ENCODE peak calls at places on chromosomes 12 and 14, in ten cellular contexts. J is dorsolateral prefrontal cortex, W is endothelial cell of umbilical vein, G is HepG2, U is right atrium auricular region, A is heart left ventricle, E is endodermal cell, X is pancreas, K is DND-41, R is transverse colon. Z is an unnamed sample. For H3K27me3, the result is how much of the 10 kb centered on the place peaks cover.

GRCh38 chr12:11264501-11264900 is 5.0 kb downstream of the PRB3 start:
- DNase-seq in J (no peak), W (no peak), G (no peak), U (no peak), A (no peak), E (no peak), X (no peak), K (no peak), R (no peak), Z (no peak)

GRCh38 chr12:17992002-17992656 is 97.9 kb downstream of the RERGL start:
- DNase-seq in J (no peak), W (peak), G (peak), U (no peak), A (no peak), E (peak), X (no peak), K (peak), R (no peak), Z (no peak)

GRCh38 chr12:11973396-11973795 is 97.3 kb upstream of the BCL2L14 start:
- DNase-seq in J (no peak), W (no peak), G (no peak), U (no peak), A (no peak), E (peak), X (no peak), K (no peak), R (no peak), Z (no peak)

GRCh38 chr12:29024117-29024516 is 125.0 kb upstream of the FAR2 start:
- DNase-seq in J (no peak), W (no peak), G (no peak), U (no peak), A (no peak), E (no peak), X (no peak), K (no peak), R (no peak), Z (no peak)

GRCh38 chr14:51539571-51540037 is 112.1 kb upstream of the FRMD6 start:
- DNase-seq in J (no peak), W (peak), G (no peak), U (no peak), A (no peak), E (peak), X (no peak), K (no peak), R (no peak), Z (peak)

GRCh38 chr14:99035268-99035667 is 236.7 kb downstream of the BCL11B start:
- DNase-seq in J (no peak), W (no peak), G (no peak), U (peak), A (no peak), E (no peak), X (peak), K (no peak), R (peak), Z (no peak)

GRCh38 chr14:94385553-94386057 is 2.8 kb downstream of the SERPINA1 start:
- DNase-seq in J (no peak), W (no peak), G (no peak), U (no peak), A (no peak), E (no peak), X (no peak), K (no peak), R (no peak), Z (no peak)

GRCh38 chr12:71846322-71846940 is 6.9 kb downstream of the TBC1D15 start:
- DNase-seq in J (no peak), W (peak), G (peak), U (no peak), A (no peak), E (no peak), X (no peak), K (no peak), R (no peak), Z (no peak)

GRCh38 chr12:110590806-110591326 is 7.7 kb upstream of the PPTC7 start:
- DNase-seq in J (no peak), W (no peak), G (peak), U (no peak), A (no peak), E (peak), X (no peak), K (no peak), R (no peak), Z (no peak)

GRCh38 chr14:65095633-65096205 is 6.6 kb downstream of the MAX start:
- DNase-seq in J (peak), W (peak), G (no peak), U (peak), A (no peak), E (no peak), X (peak), K (no peak), R (peak), Z (no peak)

GRCh38 chr14:95034806-95035205 is 122.5 kb downstream of the DICER1 start:
- DNase-seq in J (no peak), W (no peak), G (no peak), U (peak), A (no peak), E (no peak), X (no peak), K (no peak), R (no peak), Z (no peak)

GRCh38 chr14:68665116-68665515 is 127.8 kb downstream of the ZFP36L1 start:
- DNase-seq in J (no peak), W (peak), G (no peak), U (peak), A (no peak), E (no peak), X (no peak), K (no peak), R (no peak), Z (no peak)

GRCh38 chr14:55514819-55515470 is 65.1 kb upstream of the KTN1 start:
- DNase-seq in J (no peak), W (peak), G (no peak), U (no peak), A (no peak), E (no peak), X (no peak), K (no peak), R (no peak), Z (no peak)

GRCh38 chr12:52715416-52715815 is 12.1 kb upstream of the KRT77 start:
- DNase-seq in J (no peak), W (no peak), G (peak), U (no peak), A (no peak), E (peak), X (no peak), K (no peak), R (peak), Z (no peak)

GRCh38 chr14:90720336-90720735 is 95.9 kb downstream of the TTC7B start:
- DNase-seq in J (no peak), W (no peak), G (no peak), U (no peak), A (no peak), E (no peak), X (no peak), K (no peak), R (no peak), Z (no peak)

GRCh38 chr14:101707285-101707842 is 54.1 kb upstream of the PPP2R5C start:
- DNase-seq in J (no peak), W (peak), G (peak), U (peak), A (no peak), E (peak), X (peak), K (peak), R (peak), Z (peak)

GRCh38 chr14:31294736-31295398 is 87.3 kb upstream of the HECTD1 start:
- DNase-seq in J (no peak), W (peak), G (no peak), U (no peak), A (no peak), E (no peak), X (no peak), K (no peak), R (no peak), Z (no peak)

GRCh38 chr14:73312697-73313096 is 75.4 kb downstream of the PAPLN start:
- DNase-seq in J (no peak), W (no peak), G (no peak), U (no peak), A (no peak), E (no peak), X (no peak), K (no peak), R (no peak), Z (no peak)

GRCh38 chr14:34649344-34649743 is 19.4 kb upstream of the SNX6 start:
- DNase-seq in J (no peak), W (peak), G (no peak), U (no peak), A (no peak), E (no peak), X (no peak), K (no peak), R (no peak), Z (no peak)

GRCh38 chr14:52834440-52834842 is 43.0 kb upstream of the GNPNAT1 start:
- DNase-seq in J (no peak), W (peak), G (no peak), U (no peak), A (no peak), E (no peak), X (no peak), K (no peak), R (no peak), Z (no peak)

GRCh38 chr12:121300083-121300819 is 3.7 kb upstream of the CAMKK2 start:
- DNase-seq in J (no peak), W (peak), G (no peak), U (no peak), A (no peak), E (peak), X (no peak), K (no peak), R (no peak), Z (no peak)

GRCh38 chr12:19234991-19235876 is 105.7 kb downstream of the PLEKHA5 start:
- DNase-seq in J (no peak), W (peak), G (peak), U (no peak), A (no peak), E (no peak), X (no peak), K (no peak), R (no peak), Z (no peak)

GRCh38 chr14:106490442-106490841 is 964.1 kb downstream of the TMEM121 start:
- DNase-seq in J (no peak), W (no peak), G (no peak), U (no peak), A (no peak), E (no peak), X (no peak), K (no peak), R (no peak), Z (no peak)

GRCh38 chr14:96590190-96590860 is 88.1 kb downstream of the PAPOLA start:
- DNase-seq in J (no peak), W (no peak), G (no peak), U (no peak), A (no peak), E (peak), X (no peak), K (no peak), R (no peak), Z (no peak)

GRCh38 chr12:109995366-109995702 is 834 bp downstream of the GIT2 start:
- DNase-seq in J (no peak), W (peak), G (no peak), U (peak), A (no peak), E (no peak), X (no peak), K (no peak), R (no peak), Z (no peak)

GRCh38 chr12:108724054-108724889 is 7.0 kb downstream of the CORO1C start:
- DNase-seq in J (no peak), W (peak), G (no peak), U (no peak), A (no peak), E (no peak), X (no peak), K (peak), R (no peak), Z (no peak)

GRCh38 chr14:58533417-58533816 is 104.3 kb upstream of the DACT1 start:
- DNase-seq in J (peak), W (peak), G (no peak), U (no peak), A (no peak), E (no peak), X (no peak), K (no peak), R (no peak), Z (no peak)

GRCh38 chr12:95820096-95820703 is 29.6 kb upstream of the NTN4 start:
- DNase-seq in J (no peak), W (peak), G (peak), U (no peak), A (no peak), E (no peak), X (peak), K (no peak), R (peak), Z (no peak)

DNA sequence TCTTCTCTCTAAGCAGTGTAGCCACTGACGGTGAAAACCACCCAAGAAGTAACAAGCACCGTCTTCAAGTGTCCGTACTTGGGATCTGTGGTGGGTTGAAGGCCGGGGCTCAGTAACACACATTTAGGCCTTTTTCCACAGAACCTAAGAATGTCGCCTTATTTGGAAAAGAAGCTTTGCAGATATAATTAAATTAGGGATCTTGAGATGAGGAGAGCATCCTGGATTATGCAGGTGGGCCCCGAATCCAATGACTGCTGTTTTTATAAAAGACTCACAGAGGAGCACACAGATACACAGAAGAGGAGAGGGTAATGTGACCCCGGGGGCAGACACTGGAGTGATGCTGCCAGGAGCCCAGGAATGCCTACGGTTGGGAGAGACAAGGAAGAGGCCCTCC is 46.3 kb downstream of the RIMBP2 start:
- DNase-seq in J (no peak), W (no peak), G (no peak), U (no peak), A (no peak), E (no peak), X (no peak), K (no peak), R (no peak), Z (no peak)
- H3K27me3 ChIP-seq in J (under half), W (under half), G (under half), U (under half), A (under half), E (under half), X (under half), K (under half), R (under half), Z (under half)

GRCh38 chr12:122878780-122879612 is 16.9 kb downstream of the VPS37B start:
- DNase-seq in J (no peak), W (no peak), G (no peak), U (no peak), A (no peak), E (peak), X (no peak), K (no peak), R (no peak), Z (no peak)
- H3K27me3 ChIP-seq in J (under half), W (under half), G (under half), U (under half), A (under half), E (under half), X (under half), K (under half), R (under half), Z (under half)

GRCh38 chr14:104139460-104140212 is 1.2 kb downstream of the KIF26A start:
- DNase-seq in J (peak), W (no peak), G (no peak), U (no peak), A (peak), E (peak), X (peak), K (no peak), R (no peak), Z (no peak)
- H3K27me3 ChIP-seq in J (under half), W (under half), G (half or more), U (under half), A (under half), E (under half), X (under half), K (under half), R (half or more), Z (under half)

GRCh38 chr12:122882908-122883563 is 12.9 kb downstream of the VPS37B start:
- DNase-seq in J (no peak), W (peak), G (no peak), U (no peak), A (no peak), E (no peak), X (no peak), K (no peak), R (no peak), Z (no peak)
- H3K27me3 ChIP-seq in J (under half), W (under half), G (under half), U (under half), A (under half), E (under half), X (under half), K (under half), R (under half), Z (under half)

GRCh38 chr12:120148011-120148410 is 31.5 kb upstream of the RAB35 start:
- DNase-seq in J (no peak), W (no peak), G (no peak), U (no peak), A (no peak), E (no peak), X (no peak), K (no peak), R (no peak), Z (no peak)
- H3K27me3 ChIP-seq in J (under half), W (under half), G (under half), U (under half), A (under half), E (under half), X (under half), K (under half), R (under half), Z (under half)

DNA sequence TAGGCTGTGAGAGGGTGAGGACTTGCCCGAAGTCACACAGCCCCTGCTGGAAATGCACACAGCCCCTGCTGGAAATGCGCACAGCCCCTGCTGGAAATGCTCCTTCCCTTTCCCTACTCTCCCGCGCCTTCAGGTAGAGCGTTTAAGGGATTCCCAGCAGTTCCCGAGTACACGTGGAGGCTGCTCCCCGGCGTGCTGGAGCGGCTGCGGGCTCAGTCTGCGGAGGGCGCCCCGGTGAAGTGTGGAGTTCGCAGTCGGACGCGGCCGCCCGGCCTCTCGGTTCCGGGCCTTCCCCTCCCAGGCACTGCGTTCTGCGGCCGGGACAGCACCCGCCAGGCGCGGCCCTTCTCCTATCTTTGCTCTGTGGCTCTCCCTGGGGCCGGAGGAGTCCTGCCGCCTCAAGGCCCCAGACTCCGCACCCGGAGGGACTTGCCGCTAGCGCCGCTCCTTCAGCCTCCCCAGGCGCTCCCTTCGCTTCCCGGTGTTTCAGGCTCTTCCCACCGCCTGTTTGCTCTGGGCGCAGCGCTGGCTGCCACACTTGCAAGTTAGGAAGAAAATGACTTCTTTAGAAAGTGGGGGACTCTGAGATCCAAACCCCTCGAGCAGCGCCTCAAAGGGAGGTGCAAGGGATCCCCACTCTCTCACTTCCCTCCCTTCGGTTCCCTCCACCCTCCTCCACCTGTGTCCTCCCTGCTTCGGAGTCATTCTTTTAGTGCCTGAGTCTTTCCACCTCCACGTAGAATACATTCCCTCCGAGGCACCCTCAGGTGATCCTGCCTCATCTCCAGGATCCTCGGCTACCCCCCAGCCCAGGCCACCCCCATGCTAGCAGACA is 8.3 kb upstream of the TBX5 start:
- DNase-seq in J (no peak), W (no peak), G (no peak), U (no peak), A (no peak), E (peak), X (no peak), K (no peak), R (no peak), Z (no peak)
- H3K27me3 ChIP-seq in J (half or more), W (under half), G (half or more), U (under half), A (under half), E (half or more), X (under half), K (under half), R (half or more), Z (half or more)

DNA sequence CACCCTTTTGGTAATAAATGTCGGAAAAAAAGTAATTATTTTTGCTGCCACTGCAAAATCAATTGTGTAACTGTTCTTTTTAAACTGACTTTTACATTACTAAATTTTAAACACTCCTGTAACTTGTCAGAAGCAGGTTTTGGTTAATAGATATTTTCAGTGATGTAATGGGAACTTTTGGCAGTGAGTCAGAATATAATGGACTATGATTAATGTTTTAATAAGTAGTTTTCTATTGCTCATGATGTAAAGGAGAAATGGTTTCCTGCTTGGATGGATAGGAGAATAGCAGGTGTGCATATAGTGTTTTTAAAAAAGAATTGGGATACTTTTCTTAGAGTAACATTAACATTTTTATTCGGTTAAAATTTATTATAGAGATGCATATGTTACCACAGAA is 58.8 kb downstream of the TRMT5 start:
- DNase-seq in J (no peak), W (peak), G (no peak), U (no peak), A (no peak), E (no peak), X (no peak), K (no peak), R (no peak), Z (no peak)
- H3K27me3 ChIP-seq in J (under half), W (under half), G (under half), U (under half), A (under half), E (under half), X (under half), K (under half), R (under half), Z (under half)

GRCh38 chr12:53971129-53971528 is 1.8 kb upstream of the HOXC11 start:
- DNase-seq in J (no peak), W (no peak), G (no peak), U (no peak), A (no peak), E (no peak), X (no peak), K (no peak), R (no peak), Z (no peak)
- H3K27me3 ChIP-seq in J (half or more), W (half or more), G (half or more), U (half or more), A (half or more), E (half or more), X (under half), K (half or more), R (half or more), Z (half or more)

DNA sequence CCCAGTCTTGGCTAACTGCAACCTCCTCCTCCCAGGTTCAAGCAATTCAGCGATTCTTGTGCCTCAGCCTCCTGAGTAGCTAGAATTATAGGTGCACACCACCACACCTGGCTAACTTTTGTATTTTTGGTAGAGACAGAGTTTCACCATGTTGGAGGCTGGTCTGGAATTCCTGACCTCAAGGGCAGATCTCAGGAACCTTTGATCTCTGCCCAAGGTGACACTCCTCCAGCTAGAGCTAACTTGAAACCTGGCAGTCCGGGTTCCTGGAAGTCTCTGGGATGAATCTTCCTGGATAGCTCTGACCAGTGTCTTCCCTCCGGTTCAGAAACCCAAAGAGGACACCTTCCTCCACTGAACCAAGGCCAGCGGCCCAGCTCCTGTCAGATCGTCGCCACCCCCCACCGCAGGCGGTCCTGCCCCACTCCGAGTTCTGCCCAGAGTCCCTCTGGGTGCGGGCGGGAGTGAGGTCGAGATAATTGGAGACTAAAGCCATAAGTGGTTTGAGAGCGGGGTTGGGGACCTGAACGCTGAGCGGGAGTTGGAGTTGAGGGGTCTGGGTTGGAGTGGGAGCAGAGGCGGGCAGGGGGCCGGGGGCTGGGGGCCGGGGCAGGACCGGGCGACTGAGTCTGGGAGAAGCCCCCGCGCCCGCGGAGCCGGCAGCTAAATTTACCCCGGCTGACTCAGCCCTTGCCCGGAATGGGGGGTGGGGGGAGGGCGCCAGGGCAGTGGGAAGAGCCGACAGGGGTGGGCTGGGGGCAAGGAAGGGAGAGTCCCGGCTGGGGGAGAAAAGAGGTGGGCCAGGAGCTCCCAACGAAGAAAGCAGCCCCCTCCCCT is 4.7 kb downstream of the DDN start:
- DNase-seq in J (no peak), W (no peak), G (no peak), U (no peak), A (no peak), E (peak), X (no peak), K (no peak), R (no peak), Z (no peak)
- H3K27me3 ChIP-seq in J (under half), W (under half), G (half or more), U (under half), A (under half), E (half or more), X (under half), K (under half), R (half or more), Z (under half)